ENCODE peak calls at places on chromosome 5, in seven cellular contexts. P is activated naive CD4-positive, alpha-beta T cell treated with Interleukin-2 at 50 U/mL for 16 hours; Q is left ventricle myocardium inferior; V is psoas muscle; U is activated CD8-positive, alpha-beta memory T cell treated with anti-CD3 and anti-CD28 coated beads for 1 hour; J is M059J; K is T-helper 17 cell. G is an unnamed sample.
A peak's percentile ranks its signal among the peaks of the same experiment; 100 is the strongest.

GRCh38 chr5:133489632-133490031 is 122.7 kb downstream of the FSTL4 start:
- DNase-seq in P (no peak), Q (no peak), V (no peak), U (no peak), J (peak; percentile 13), K (no peak), G (no peak)

GRCh38 chr5:116455061-116455460 is 119.6 kb downstream of the SEMA6A start:
- DNase-seq in P (no peak), Q (no peak), V (no peak), U (no peak), J (peak; percentile 59), K (no peak), G (no peak)

GRCh38 chr5:8683528-8683927 is 814.6 kb downstream of the MTRR start:
- DNase-seq in P (no peak), Q (no peak), V (no peak), U (no peak), J (no peak), K (no peak), G (no peak)

GRCh38 chr5:34570721-34571379 is 85.3 kb upstream of the RAI14 start:
- DNase-seq in P (no peak), Q (no peak), V (no peak), U (no peak), J (peak; percentile 23), K (no peak), G (peak; percentile 55)

GRCh38 chr5:167280111-167280510 is 1011.3 kb upstream of the WWC1 start:
- DNase-seq in P (no peak), Q (no peak), V (no peak), U (no peak), J (peak; percentile 43), K (no peak), G (no peak)

GRCh38 chr5:147530801-147531389 is 21.0 kb upstream of the DPYSL3 start:
- DNase-seq in P (no peak), Q (no peak), V (no peak), U (no peak), J (peak; percentile 88), K (no peak), G (peak; percentile 66)

GRCh38 chr5:93278876-93279275 is 302.1 kb downstream of the NR2F1-AS1 start:
- DNase-seq in P (no peak), Q (no peak), V (no peak), U (no peak), J (no peak), K (no peak), G (no peak)

GRCh38 chr5:427415-428087 is 15.4 kb upstream of the EXOC3 start:
- DNase-seq in P (no peak), Q (no peak), V (peak; percentile 36), U (no peak), J (no peak), K (no peak), G (no peak)

GRCh38 chr5:6576861-6577501 is 55.9 kb downstream of the NSUN2 start:
- DNase-seq in P (no peak), Q (no peak), V (peak; percentile 49), U (no peak), J (peak; percentile 54), K (no peak), G (peak; percentile 60)

GRCh38 chr5:122170630-122171029 is 41.3 kb downstream of the ZNF474 start:
- DNase-seq in P (no peak), Q (no peak), V (no peak), U (no peak), J (peak; percentile 80), K (no peak), G (no peak)

GRCh38 chr5:17180957-17181723 is 36.3 kb upstream of the BASP1 start:
- DNase-seq in P (no peak), Q (no peak), V (no peak), U (no peak), J (peak; percentile 97), K (no peak), G (peak; percentile 73)

GRCh38 chr5:44807269-44807668 is 1.5 kb upstream of the MRPS30 start:
- DNase-seq in P (no peak), Q (no peak), V (no peak), U (no peak), J (peak; percentile 18), K (no peak), G (no peak)

GRCh38 chr5:124403281-124403680 is 343.2 kb downstream of the ZNF608 start:
- DNase-seq in P (no peak), Q (no peak), V (no peak), U (no peak), J (no peak), K (no peak), G (no peak)

GRCh38 chr5:71830626-71831539 is 111.8 kb downstream of the CARTPT start:
- DNase-seq in P (no peak), Q (peak; percentile 82), V (peak; percentile 83), U (no peak), J (peak; percentile 82), K (no peak), G (peak; percentile 67)

GRCh38 chr5:115657883-115658233 is 32.0 kb upstream of the TMED7 start:
- DNase-seq in P (no peak), Q (no peak), V (no peak), U (no peak), J (peak; percentile 78), K (no peak), G (peak; percentile 23)

GRCh38 chr5:6757414-6757969 is 44.3 kb downstream of the TENT4A start:
- DNase-seq in P (no peak), Q (no peak), V (peak; percentile 6), U (no peak), J (no peak), K (no peak), G (no peak)

GRCh38 chr5:139919308-139919707 is 123.7 kb downstream of the PSD2 start:
- DNase-seq in P (no peak), Q (no peak), V (no peak), U (no peak), J (no peak), K (no peak), G (no peak)

GRCh38 chr5:137933491-137933911 is 44.2 kb downstream of the PKD2L2 start:
- DNase-seq in P (no peak), Q (no peak), V (no peak), U (no peak), J (peak; percentile 42), K (no peak), G (no peak)

GRCh38 chr5:56588636-56589485 is 226.5 kb upstream of the MAP3K1 start:
- DNase-seq in P (peak; percentile 46), Q (peak; percentile 74), V (peak; percentile 87), U (peak; percentile 19), J (no peak), K (peak; percentile 75), G (no peak)

GRCh38 chr5:159616967-159617366 is 286.7 kb upstream of the IL12B start:
- DNase-seq in P (no peak), Q (no peak), V (no peak), U (no peak), J (peak; percentile 66), K (no peak), G (no peak)

GRCh38 chr5:178363501-178364325 is 131.1 kb upstream of the PHYKPL start:
- DNase-seq in P (no peak), Q (no peak), V (peak; percentile 21), U (no peak), J (no peak), K (no peak), G (no peak)

GRCh38 chr5:116365006-116365496 is 209.6 kb downstream of the SEMA6A start:
- DNase-seq in P (no peak), Q (no peak), V (no peak), U (no peak), J (no peak), K (no peak), G (no peak)

GRCh38 chr5:32767948-32768427 is 56.9 kb downstream of the NPR3 start:
- DNase-seq in P (no peak), Q (no peak), V (no peak), U (no peak), J (peak; percentile 98), K (no peak), G (peak; percentile 76)

GRCh38 chr5:1737790-1738405 is 61.7 kb downstream of the MRPL36 start:
- DNase-seq in P (peak; percentile 42), Q (no peak), V (no peak), U (no peak), J (peak; percentile 37), K (no peak), G (peak; percentile 47)

GRCh38 chr5:14407746-14408175 is 173.8 kb upstream of the OTULINL start:
- DNase-seq in P (no peak), Q (no peak), V (no peak), U (no peak), J (no peak), K (no peak), G (no peak)

GRCh38 chr5:109252731-109253130 is 157.0 kb downstream of the PJA2 start:
- DNase-seq in P (no peak), Q (no peak), V (no peak), U (no peak), J (no peak), K (no peak), G (no peak)

GRCh38 chr5:113448224-113448623 is 13.4 kb upstream of the TSSK1B start:
- DNase-seq in P (no peak), Q (no peak), V (no peak), U (no peak), J (no peak), K (no peak), G (no peak)

GRCh38 chr5:32443541-32444190 is 874 bp downstream of the ZFR start:
- DNase-seq in P (peak; percentile 56), Q (peak; percentile 38), V (peak; percentile 65), U (peak; percentile 19), J (peak; percentile 63), K (peak; percentile 31), G (peak; percentile 59)

GRCh38 chr5:140383300-140383699 is 18.3 kb upstream of the ANKHD1 start:
- DNase-seq in P (no peak), Q (no peak), V (no peak), U (no peak), J (no peak), K (no peak), G (no peak)

GRCh38 chr5:168433982-168434381 is 52.3 kb upstream of the RARS1 start:
- DNase-seq in P (no peak), Q (no peak), V (no peak), U (no peak), J (no peak), K (no peak), G (peak; percentile 29)

GRCh38 chr5:90338712-90339372 is 70.7 kb downstream of the CETN3 start:
- DNase-seq in P (no peak), Q (no peak), V (no peak), U (no peak), J (no peak), K (no peak), G (no peak)

GRCh38 chr5:89595065-89595464 is 712.1 kb upstream of the MEF2C start:
- DNase-seq in P (no peak), Q (no peak), V (no peak), U (no peak), J (peak; percentile 49), K (no peak), G (no peak)

GRCh38 chr5:113215401-113216060 is 219.3 kb downstream of the TSSK1B start:
- DNase-seq in P (no peak), Q (no peak), V (no peak), U (no peak), J (peak; percentile 53), K (no peak), G (no peak)

GRCh38 chr5:10463566-10463965 is 21.9 kb downstream of the ROPN1L start:
- DNase-seq in P (no peak), Q (no peak), V (no peak), U (no peak), J (no peak), K (no peak), G (no peak)

GRCh38 chr5:68290260-68290674 is 74.7 kb downstream of the PIK3R1 start:
- DNase-seq in P (no peak), Q (peak; percentile 25), V (no peak), U (no peak), J (peak; percentile 46), K (no peak), G (peak; percentile 50)

GRCh38 chr5:10352404-10353240 is 873 bp upstream of the MARCHF6 start:
- DNase-seq in P (peak; percentile 59), Q (no peak), V (no peak), U (no peak), J (peak; percentile 87), K (no peak), G (no peak)